ENCODE peak calls at places on chromosomes 1 and 21, in five cellular contexts. I is stomach, Z is cardiac muscle cell, W is neural progenitor cell, A is IMR-90. D is an unnamed sample.

GRCh38 chr21:44431300-44431699 is 24.0 kb upstream of the LRRC3 start:
- DNase-seq in I (no peak), Z (no peak), W (no peak), A (no peak), D (no peak)

GRCh38 chr1:14282583-14283186 is 315.8 kb upstream of the KAZN start:
- DNase-seq in I (no peak), Z (no peak), W (peak; percentile 7), A (no peak), D (peak; percentile 12)

GRCh38 chr1:175498002-175498401 is 245.4 kb downstream of the TNR start:
- DNase-seq in I (no peak), Z (peak; percentile 80), W (no peak), A (no peak), D (peak; percentile 41)

GRCh38 chr1:171655215-171656116 is 3.0 kb upstream of the MYOC start:
- DNase-seq in I (peak; percentile 45), Z (peak; percentile 94), W (peak; percentile 83), A (peak; percentile 48), D (peak; percentile 79)

GRCh38 chr1:59703918-59704378 is 110.8 kb upstream of the HOOK1 start:
- DNase-seq in I (no peak), Z (peak; percentile 20), W (no peak), A (peak; percentile 93), D (no peak)

GRCh38 chr1:99334991-99335390 is 70.7 kb downstream of the PLPPR4 start:
- DNase-seq in I (no peak), Z (no peak), W (no peak), A (no peak), D (no peak)

GRCh38 chr1:209527372-209527771 is 56.1 kb upstream of the CAMK1G start:
- DNase-seq in I (no peak), Z (peak; percentile 3), W (no peak), A (peak; percentile 4), D (no peak)

GRCh38 chr1:205949753-205950152 is 6.5 kb upstream of the SLC26A9 start:
- DNase-seq in I (no peak), Z (no peak), W (no peak), A (no peak), D (no peak)

GRCh38 chr1:29521438-29521715 is 285.1 kb downstream of the PTPRU start:
- DNase-seq in I (peak; percentile 14), Z (no peak), W (no peak), A (no peak), D (no peak)

GRCh38 chr1:232142403-232143314 is 487.3 kb downstream of the SIPA1L2 start:
- DNase-seq in I (no peak), Z (peak; percentile 71), W (no peak), A (peak; percentile 82), D (peak; percentile 99)

GRCh38 chr1:41870076-41870562 is 48.6 kb downstream of the HIVEP3 start:
- DNase-seq in I (no peak), Z (no peak), W (no peak), A (peak; percentile 82), D (no peak)

GRCh38 chr1:43587594-43587993 is 56.9 kb downstream of the PTPRF start:
- DNase-seq in I (no peak), Z (peak; percentile 21), W (no peak), A (peak; percentile 40), D (peak; percentile 63)

GRCh38 chr1:23585321-23586022 is 26.2 kb upstream of the ID3 start:
- DNase-seq in I (no peak), Z (peak; percentile 92), W (no peak), A (peak; percentile 99), D (peak; percentile 70)

GRCh38 chr1:8409107-8409506 is 91.2 kb downstream of the SLC45A1 start:
- DNase-seq in I (no peak), Z (peak; percentile 82), W (peak; percentile 48), A (peak; percentile 81), D (peak; percentile 31)

GRCh38 chr21:29753216-29753615 is 186.6 kb downstream of the GRIK1 start:
- DNase-seq in I (no peak), Z (no peak), W (no peak), A (no peak), D (no peak)

GRCh38 chr1:45566722-45567121 is 16.1 kb downstream of the AKR1A1 start:
- DNase-seq in I (no peak), Z (no peak), W (no peak), A (no peak), D (no peak)

GRCh38 chr1:198575715-198576641 is 35.5 kb upstream of the ATP6V1G3 start:
- DNase-seq in I (no peak), Z (no peak), W (no peak), A (peak; percentile 24), D (no peak)

GRCh38 chr1:192554904-192555303 is 20.7 kb upstream of the RGS1 start:
- DNase-seq in I (no peak), Z (no peak), W (no peak), A (no peak), D (no peak)

GRCh38 chr1:14009576-14009975 is 309.6 kb downstream of the PRDM2 start:
- DNase-seq in I (no peak), Z (no peak), W (no peak), A (no peak), D (no peak)

GRCh38 chr1:66070491-66070890 is 277.8 kb downstream of the PDE4B start:
- DNase-seq in I (no peak), Z (no peak), W (no peak), A (no peak), D (no peak)

GRCh38 chr1:50425376-50426107 is 2.3 kb upstream of the DMRTA2 start:
- DNase-seq in I (no peak), Z (peak; percentile 21), W (peak; percentile 75), A (no peak), D (no peak)

GRCh38 chr1:31238986-31239613 is 587 bp downstream of the NKAIN1 start:
- DNase-seq in I (no peak), Z (no peak), W (peak; percentile 80), A (no peak), D (peak; percentile 51)

GRCh38 chr1:43253173-43253572 is 16.6 kb upstream of the TMEM125 start:
- DNase-seq in I (no peak), Z (no peak), W (no peak), A (no peak), D (no peak)

GRCh38 chr1:247060771-247061170 is 17.8 kb downstream of the ZNF670 start:
- DNase-seq in I (no peak), Z (no peak), W (no peak), A (no peak), D (no peak)

GRCh38 chr1:247056071-247056470 is 22.5 kb downstream of the ZNF670 start:
- DNase-seq in I (no peak), Z (no peak), W (no peak), A (no peak), D (no peak)

GRCh38 chr1:247054992-247055415 is 23.6 kb downstream of the ZNF670 start:
- DNase-seq in I (peak; percentile 41), Z (peak; percentile 79), W (no peak), A (peak; percentile 28), D (peak; percentile 41)
- H3K9me3 ChIP-seq in I (no peaks in the 10 kb centered on the region), Z (no peaks in the 10 kb centered on the region), W (peaks cover 59% of the 10 kb centered on the region), A (peaks cover 30% of the 10 kb centered on the region), D (peaks cover 55% of the 10 kb centered on the region)

GRCh38 chr1:247407978-247408560 is 7.9 kb upstream of the NLRP3 start:
- DNase-seq in I (no peak), Z (no peak), W (no peak), A (no peak), D (no peak)
- H3K27me3 ChIP-seq in I (no peaks in the 10 kb centered on the region), Z (no peaks in the 10 kb centered on the region), W (no peaks in the 10 kb centered on the region), A (no peaks in the 10 kb centered on the region), D (no peaks in the 10 kb centered on the region)

GRCh38 chr1:77405186-77405585 is 123.4 kb downstream of the AK5 start:
- DNase-seq in I (no peak), Z (no peak), W (no peak), A (no peak), D (no peak)
- H3K9me3 ChIP-seq in I (no peaks in the 10 kb centered on the region), Z (no peaks in the 10 kb centered on the region), W (no peaks in the 10 kb centered on the region), A (no peaks in the 10 kb centered on the region), D (peaks cover 2% of the 10 kb centered on the region)

GRCh38 chr1:78048446-78048845 is 2.7 kb downstream of the GIPC2 start:
- DNase-seq in I (no peak), Z (no peak), W (no peak), A (no peak), D (no peak)

GRCh38 chr1:78045850-78046778 is at the start of gene GIPC2:
- DNase-seq in I (peak; percentile 43), Z (peak; percentile 31), W (peak; percentile 65), A (peak; percentile 18), D (peak; percentile 5)

GRCh38 chr1:78045600-78045849 is 241 bp upstream of the GIPC2 start:
- DNase-seq in I (no peak), Z (peak; percentile 11), W (no peak), A (no peak), D (no peak)

GRCh38 chr1:78047631-78048030 is 1.9 kb downstream of the GIPC2 start:
- DNase-seq in I (no peak), Z (no peak), W (no peak), A (no peak), D (no peak)

GRCh38 chr1:78047131-78047530 is 1.4 kb downstream of the GIPC2 start:
- DNase-seq in I (no peak), Z (no peak), W (no peak), A (no peak), D (no peak)
- H3K27me3 ChIP-seq in I (peaks cover 24% of the 10 kb centered on the region), Z (peaks cover 48% of the 10 kb centered on the region), W (peaks cover 64% of the 10 kb centered on the region), A (peaks cover 23% of the 10 kb centered on the region), D (no peaks in the 10 kb centered on the region)

D was measured in MG63.